ENCODE peak calls at places on chromosomes 4 and X, in nine cellular contexts. F is fibroblast of mammary gland, E is heart left ventricle, O is colonic mucosa, S is cardiac muscle cell, T is BE2C, K is psoas muscle, H is adrenal gland, X is HFF-Myc. Y is an unnamed sample.

GRCh38 chr4:153731239-153731638 is 28.6 kb downstream of the RNF175 start:
- DNase-seq in O (no peak), E (no peak), K (no peak), H (no peak), X (peak), S (peak), F (peak), T (peak), Y (no peak)

GRCh38 chrX:126770179-126770578 is 49.4 kb upstream of the PRR32 start:
- DNase-seq in S (no peak), E (no peak), T (no peak), K (no peak), X (no peak), O (no peak), H (no peak), F (peak), Y (no peak)

GRCh38 chr4:26952891-26953290 is 92.2 kb downstream of the STIM2 start:
- DNase-seq in O (no peak), F (no peak), X (no peak), E (no peak), T (no peak), H (no peak), S (no peak), K (no peak), Y (no peak)

GRCh38 chr4:113383111-113383785 is 333.8 kb downstream of the ANK2 start:
- DNase-seq in E (peak), H (no peak), X (peak), O (no peak), T (no peak), K (no peak), S (peak), F (peak), Y (no peak)

GRCh38 chr4:82045267-82045666 is 328.5 kb downstream of the HNRNPD start:
- DNase-seq in T (no peak), S (no peak), X (no peak), E (no peak), O (no peak), F (no peak), H (no peak), K (no peak), Y (no peak)

GRCh38 chrX:111168314-111168713 is 72.3 kb downstream of the PAK3 start:
- DNase-seq in S (peak), K (no peak), F (peak), H (no peak), X (no peak), E (no peak), O (no peak), T (peak), Y (no peak)

GRCh38 chr4:173281001-173281400 is 53.2 kb downstream of the HMGB2 start:
- DNase-seq in E (no peak), K (no peak), S (no peak), H (no peak), F (no peak), X (no peak), T (no peak), O (no peak), Y (no peak)

GRCh38 chrX:45309096-45309495 is 108.4 kb upstream of the DIPK2B start:
- DNase-seq in T (no peak), F (peak), E (no peak), H (no peak), X (no peak), S (no peak), K (no peak), O (no peak), Y (no peak)

GRCh38 chrX:49060914-49061313 is 2.1 kb downstream of the CCDC120 start:
- DNase-seq in X (no peak), H (no peak), E (no peak), O (no peak), S (no peak), T (no peak), K (no peak), F (no peak), Y (no peak)

GRCh38 chrX:49061916-49062315 is 3.1 kb downstream of the CCDC120 start:
- DNase-seq in E (no peak), K (no peak), T (no peak), O (no peak), S (no peak), H (no peak), X (no peak), F (no peak), Y (no peak)

GRCh38 chrX:49058794-49059193 is at the start of gene CCDC120:
- DNase-seq in H (no peak), F (no peak), X (no peak), K (no peak), T (no peak), S (no peak), E (no peak), O (peak), Y (peak)

GRCh38 chrX:49061490-49061889 is 2.7 kb downstream of the CCDC120 start:
- DNase-seq in O (no peak), E (no peak), X (no peak), H (no peak), T (no peak), K (no peak), S (no peak), F (no peak), Y (no peak)

GRCh38 chrX:49059209-49060191 is 701 bp downstream of the CCDC120 start:
- DNase-seq in T (no peak), S (no peak), K (no peak), H (no peak), O (no peak), X (no peak), F (no peak), E (no peak), Y (peak)
- H3K4me3 ChIP-seq in T (no peak), S (no peak), K (no peak), H (no peak), O (peak), X (no peak), F (no peak), E (no peak), Y (peak)

DNA sequence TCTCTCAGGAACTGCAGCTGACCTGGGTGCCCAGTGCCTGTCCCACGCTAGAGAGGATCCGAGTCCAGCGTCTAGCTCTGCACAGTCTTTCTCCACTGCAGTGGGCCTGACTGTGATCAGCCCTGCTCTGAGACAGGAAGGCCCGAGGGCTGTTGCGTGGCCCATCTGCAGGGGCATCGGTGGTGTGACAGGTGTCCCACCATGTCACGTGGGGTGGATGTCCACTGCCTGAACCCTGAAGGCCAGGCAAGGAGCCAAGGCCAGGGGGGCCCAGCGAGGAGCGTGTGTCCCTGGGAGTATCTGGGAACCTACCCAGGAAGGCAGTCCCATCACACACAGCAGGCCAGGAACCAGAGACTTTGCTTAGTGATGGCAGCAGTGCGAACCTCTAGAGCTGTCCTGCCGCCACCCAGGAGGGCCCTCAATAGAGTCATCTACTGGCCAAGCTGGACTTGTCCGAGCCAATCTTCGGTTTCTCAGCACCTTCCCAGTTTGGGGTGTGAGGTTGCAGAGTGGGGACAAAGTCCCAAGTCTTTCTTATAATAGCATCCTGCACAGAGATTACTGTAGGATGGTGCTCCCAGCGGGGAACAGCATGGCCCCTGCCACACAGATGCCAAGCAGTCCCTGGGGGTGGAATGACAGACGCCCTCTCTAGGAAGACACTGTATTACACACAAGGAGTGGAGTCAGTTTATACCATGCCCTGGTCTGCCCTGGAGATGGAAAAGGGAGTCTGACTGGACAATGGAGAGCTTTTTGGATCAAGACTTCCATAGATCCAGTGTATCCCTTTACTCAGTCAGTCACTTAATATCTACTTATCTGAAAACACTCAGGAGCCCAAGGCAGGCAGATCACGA is 38.3 kb downstream of the DCTD start:
- DNase-seq in H (no peak), F (no peak), K (no peak), T (peak), S (no peak), O (no peak), X (no peak), E (no peak), Y (no peak)
- TF ChIP-seq CTCF in H (no peak), F (no peak), K (no peak), T (no peak), S (no peak), O (no peak), X (no peak), E (no peak), Y (no peak)

GRCh38 chr4:102342404-102343074 is 2.7 kb downstream of the SLC39A8 start:
- DNase-seq in X (no peak), K (no peak), T (no peak), F (no peak), S (no peak), E (no peak), O (no peak), H (no peak), Y (no peak)
- H3K4me3 ChIP-seq in X (no peak), K (no peak), T (no peak), F (no peak), S (peak), E (no peak), O (no peak), H (no peak), Y (no peak)

DNA sequence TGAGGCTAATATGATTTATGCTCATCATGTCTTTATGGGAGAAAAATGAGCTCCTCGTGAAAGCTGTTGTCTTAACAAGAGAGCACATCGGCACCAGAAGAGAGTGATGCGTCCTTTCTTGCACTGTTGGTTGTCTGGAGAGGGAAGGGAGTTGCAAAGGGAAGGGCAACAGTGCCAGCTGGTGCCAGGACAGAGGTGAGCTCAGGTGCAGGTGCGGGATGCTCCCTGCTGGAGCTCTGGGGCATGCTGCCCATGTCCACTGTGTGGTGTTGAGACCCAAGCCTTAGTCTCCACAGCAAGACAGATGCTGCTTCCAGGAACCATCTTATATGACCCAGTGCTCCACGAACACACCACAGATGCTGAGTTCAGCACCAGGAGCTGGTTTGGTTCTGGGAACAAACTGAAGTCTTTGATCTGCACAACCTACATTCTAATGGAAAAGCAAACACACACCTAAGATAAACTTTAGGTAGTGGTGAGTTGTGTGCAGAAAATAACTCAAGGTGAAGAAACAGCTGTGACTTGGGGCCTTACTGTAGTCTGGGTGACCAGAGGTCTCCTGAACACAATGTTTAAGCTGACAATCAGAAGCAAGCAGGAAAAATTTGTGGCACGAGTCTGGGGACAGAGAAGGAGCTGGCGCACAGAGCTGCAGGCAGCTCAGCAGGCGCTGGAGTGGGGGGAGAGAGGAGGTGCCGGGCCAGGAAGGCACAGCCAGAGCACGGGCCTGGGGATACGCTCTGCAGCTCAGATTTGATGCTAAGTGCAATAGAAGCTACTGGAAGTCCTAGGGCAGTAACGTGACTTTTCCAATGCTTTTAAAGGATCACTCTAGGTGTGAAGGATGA is 73.2 kb downstream of the HAUS3 start:
- DNase-seq in O (no peak), T (no peak), S (no peak), F (no peak), E (no peak), K (no peak), H (no peak), X (no peak), Y (peak)
- TF ChIP-seq CTCF in O (no peak), T (no peak), S (no peak), F (no peak), E (no peak), K (no peak), H (no peak), X (no peak), Y (no peak)

GRCh38 chr4:98656443-98656842 is 2.0 kb downstream of the TSPAN5 start:
- DNase-seq in H (no peak), S (no peak), E (no peak), K (no peak), F (no peak), X (no peak), T (no peak), O (no peak), Y (no peak)
- H3K4me3 ChIP-seq in H (no peak), S (peak), E (no peak), K (no peak), F (peak), X (peak), T (no peak), O (no peak), Y (no peak)

Y was measured in stomach.